ENCODE peak calls at places on chromosomes 11 and 22, in ten cellular contexts. Q, J, X, R, D, T, U, B, N and P are unnamed samples.
A peak's percentile ranks its signal among the peaks of the same experiment; 100 is the strongest.

GRCh38 chr11:2211113-2211971 is 39.7 kb upstream of the TH start:
- DNase-seq in J (no peak), B (no peak), N (no peak), Q (peak; percentile 9), T (no peak), D (peak; percentile 85), U (peak; percentile 52), X (no peak), R (no peak), P (peak; percentile 34)

GRCh38 chr11:78365381-78365792 is 52.2 kb downstream of the GAB2 start:
- DNase-seq in T (peak; percentile 91), Q (no peak), X (no peak), U (no peak), B (no peak), R (peak; percentile 35), D (no peak), N (no peak), J (peak; percentile 97), P (no peak)

GRCh38 chr22:32203181-32204105 is 1.4 kb downstream of the RFPL2 start:
- DNase-seq in Q (no peak), X (no peak), B (no peak), T (peak; percentile 66), U (no peak), D (no peak), R (no peak), J (peak; percentile 39), N (no peak), P (no peak)

GRCh38 chr22:21102659-21103267 is 57.0 kb downstream of the LRRC74B start:
- DNase-seq in R (no peak), B (peak; percentile 38), D (peak; percentile 85), Q (peak; percentile 64), U (peak; percentile 76), T (peak; percentile 98), J (peak; percentile 96), N (peak; percentile 66), X (peak; percentile 43), P (peak; percentile 63)

GRCh38 chr11:92276773-92277172 is 52.2 kb downstream of the FAT3 start:
- DNase-seq in X (no peak), J (no peak), D (no peak), B (no peak), T (no peak), R (no peak), U (no peak), Q (no peak), N (no peak), P (no peak)

GRCh38 chr11:297666-298405 is 1.5 kb downstream of the IFITM5 start:
- DNase-seq in D (peak; percentile 73), J (no peak), Q (peak; percentile 65), X (peak; percentile 55), R (no peak), N (peak; percentile 46), T (peak; percentile 54), B (no peak), U (peak; percentile 74), P (no peak)

GRCh38 chr11:76962583-76963416 is 71.4 kb upstream of the B3GNT6 start:
- DNase-seq in T (no peak), Q (no peak), B (no peak), X (no peak), J (no peak), N (no peak), R (no peak), D (no peak), U (no peak), P (no peak)

GRCh38 chr22:42716221-42716620 is 4.4 kb downstream of the A4GALT start:
- DNase-seq in D (no peak), U (no peak), X (no peak), N (no peak), J (no peak), R (no peak), B (no peak), Q (no peak), T (no peak), P (no peak)

GRCh38 chr11:1040428-1041148 is 4.1 kb upstream of the MUC6 start:
- DNase-seq in N (no peak), X (no peak), J (no peak), T (no peak), B (no peak), Q (peak; percentile 10), D (peak; percentile 70), R (no peak), U (no peak), P (no peak)

GRCh38 chr11:10857604-10858504 is at the start of gene ZBED5:
- DNase-seq in X (peak; percentile 98), J (peak; percentile 99), T (peak; percentile 98), R (peak; percentile 96), Q (peak; percentile 98), U (peak; percentile 99), N (peak; percentile 97), B (peak; percentile 97), D (peak; percentile 99), P (peak; percentile 99)

GRCh38 chr11:8207080-8208000 is 38.5 kb upstream of the RIC3 start:
- DNase-seq in R (no peak), Q (no peak), J (no peak), U (no peak), D (no peak), B (no peak), T (peak; percentile 57), X (no peak), N (no peak), P (no peak)

GRCh38 chr11:8206251-8207079 is 37.6 kb upstream of the RIC3 start:
- DNase-seq in R (no peak), B (no peak), X (peak; percentile 24), U (no peak), D (peak; percentile 77), N (peak; percentile 41), J (peak; percentile 70), Q (peak; percentile 62), T (peak; percentile 79), P (no peak)

GRCh38 chr11:8204596-8204995 is 35.8 kb upstream of the RIC3 start:
- DNase-seq in Q (no peak), X (no peak), D (no peak), R (no peak), T (no peak), N (no peak), U (no peak), J (no peak), B (no peak), P (no peak)

GRCh38 chr11:8203980-8204379 is 35.2 kb upstream of the RIC3 start:
- DNase-seq in N (no peak), B (no peak), J (no peak), X (no peak), D (no peak), R (no peak), U (no peak), Q (no peak), T (peak; percentile 22), P (no peak)

GRCh38 chr11:8205566-8205965 is 36.7 kb upstream of the RIC3 start:
- DNase-seq in B (no peak), J (no peak), X (no peak), D (no peak), Q (no peak), U (no peak), T (peak; percentile 14), R (no peak), N (no peak), P (no peak)
- H3K27ac ChIP-seq in B (no peak overlapping the region), J (no peak overlapping the region), X (no peak overlapping the region), D (no peak overlapping the region), Q (no peak overlapping the region), U (no peak overlapping the region), T (no peak overlapping the region), R (no peak overlapping the region), N (peak overlapping the region; percentile 63), P (no peak overlapping the region)

GRCh38 chr11:119714189-119714588 is 14.8 kb downstream of the NECTIN1 start:
- DNase-seq in N (no peak), U (no peak), Q (no peak), D (no peak), R (no peak), X (no peak), B (no peak), J (no peak), T (no peak), P (no peak)

GRCh38 chr11:119712006-119712405 is 17.0 kb downstream of the NECTIN1 start:
- DNase-seq in U (no peak), Q (peak; percentile 11), J (no peak), D (no peak), T (no peak), R (no peak), X (no peak), N (no peak), B (no peak), P (no peak)

GRCh38 chr11:119712459-119713360 is 16.3 kb downstream of the NECTIN1 start:
- DNase-seq in U (no peak), N (no peak), R (no peak), Q (peak; percentile 20), J (no peak), D (peak; percentile 49), T (no peak), X (no peak), B (no peak), P (no peak)

GRCh38 chr11:119714590-119714989 is 14.4 kb downstream of the NECTIN1 start:
- DNase-seq in B (no peak), X (no peak), N (no peak), D (no peak), T (no peak), U (no peak), R (no peak), Q (no peak), J (no peak), P (no peak)

DNA sequence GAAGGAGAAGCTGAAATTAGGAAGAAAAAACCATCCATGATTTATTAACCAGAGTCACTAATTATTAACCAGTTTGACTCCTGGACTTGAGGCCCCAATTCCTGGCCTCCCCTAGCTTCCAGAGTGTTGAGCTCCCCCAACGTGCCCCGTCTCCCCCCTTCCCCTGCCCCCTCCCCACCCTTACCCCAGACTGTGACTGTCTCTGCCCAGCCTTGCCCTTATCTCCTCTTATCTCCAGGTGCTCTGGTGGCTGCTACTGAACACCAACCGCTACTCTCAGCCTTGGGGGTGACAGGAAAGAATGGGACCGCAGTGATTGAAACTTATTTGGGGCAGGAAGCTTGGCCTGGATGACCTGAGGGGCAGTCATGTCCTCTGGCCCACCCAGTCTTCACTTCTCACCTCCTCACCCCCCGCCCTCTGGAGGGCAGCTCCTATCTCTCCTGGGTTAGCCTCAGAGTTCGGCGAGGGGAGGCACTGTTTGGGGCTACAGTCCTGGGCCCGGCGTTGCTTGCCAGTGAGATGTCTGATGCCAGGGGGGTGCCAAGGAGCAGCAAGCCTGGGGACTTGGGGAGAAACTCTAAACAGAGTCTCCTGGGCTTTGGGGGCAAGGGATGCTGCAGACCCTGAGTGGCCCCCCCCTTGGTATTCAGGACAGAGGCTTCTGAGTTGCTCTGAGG is 15.5 kb downstream of the NECTIN1 start:
- DNase-seq in X (no peak), Q (no peak), R (no peak), T (no peak), D (no peak), N (no peak), B (no peak), U (no peak), J (no peak), P (no peak)
- H3K27ac ChIP-seq in X (no peak overlapping the region), Q (no peak overlapping the region), R (peak overlapping the region; percentile 68), T (no peak overlapping the region), D (no peak overlapping the region), N (no peak overlapping the region), B (no peak overlapping the region), U (no peak overlapping the region), J (no peak overlapping the region), P (no peak overlapping the region)

GRCh38 chr11:128190312-128190711 is 397.0 kb downstream of the ETS1 start:
- DNase-seq in J (no peak), D (no peak), X (no peak), B (no peak), T (no peak), R (no peak), Q (no peak), U (no peak), N (no peak), P (no peak)
- H3K27ac ChIP-seq in J (no peak overlapping the region), D (no peak overlapping the region), X (no peak overlapping the region), B (no peak overlapping the region), T (no peak overlapping the region), R (no peak overlapping the region), Q (no peak overlapping the region), U (no peak overlapping the region), N (no peak overlapping the region), P (no peak overlapping the region)

GRCh38 chr22:46149493-46149997 is 781 bp upstream of the PPARA start:
- DNase-seq in X (peak; percentile 42), Q (peak; percentile 80), U (peak; percentile 84), J (peak; percentile 75), N (peak; percentile 70), R (no peak), D (peak; percentile 91), T (peak; percentile 83), B (peak; percentile 57), P (no peak)
- H3K27ac ChIP-seq in X (peak overlapping the region; percentile 99), Q (peak overlapping the region; percentile 92), U (peak overlapping the region; percentile 95), J (no peak overlapping the region), N (peak overlapping the region; percentile 95), R (peak overlapping the region; percentile 62), D (peak overlapping the region; percentile 97), T (no peak overlapping the region), B (peak overlapping the region; percentile 94), P (peak overlapping the region; percentile 99)